ENCODE peak calls at places on chromosomes 12 and 14, in five cellular contexts. H is K562, J is H1, Y is HCT116, U is GM12878. P is an unnamed sample.

GRCh38 chr14:89455412-89455811 is 38.4 kb upstream of the FOXN3 start:
- DNase-seq in H (no peak), J (no peak), Y (no peak), U (no peak), P (no peak)

GRCh38 chr14:23168246-23168645 is 15.2 kb downstream of the SLC7A8 start:
- DNase-seq in H (no peak), J (no peak), Y (no peak), U (no peak), P (no peak)

GRCh38 chr12:106871477-106871876 is 84.2 kb upstream of the TMEM263 start:
- DNase-seq in H (no peak), J (no peak), Y (no peak), U (no peak), P (no peak)

GRCh38 chr12:27822076-27822712 is 42.2 kb upstream of the MANSC4 start:
- DNase-seq in H (no peak), J (no peak), Y (peak), U (peak), P (no peak)

GRCh38 chr14:30267141-30267540 is 291.8 kb upstream of the G2E3 start:
- DNase-seq in H (no peak), J (no peak), Y (no peak), U (no peak), P (no peak)

GRCh38 chr14:95267306-95267705 is 52.4 kb downstream of the CLMN start:
- DNase-seq in H (no peak), J (no peak), Y (no peak), U (no peak), P (no peak)

GRCh38 chr12:52307836-52308806 is 13.1 kb downstream of the KRT83 start:
- DNase-seq in H (no peak), J (peak), Y (peak), U (no peak), P (peak)

GRCh38 chr12:46661161-46661845 is 164.5 kb downstream of the SLC38A4 start:
- DNase-seq in H (peak), J (no peak), Y (peak), U (peak), P (no peak)

GRCh38 chr14:103260629-103261124 is 73.4 kb upstream of the EIF5 start:
- DNase-seq in H (no peak), J (no peak), Y (no peak), U (no peak), P (no peak)

GRCh38 chr14:61696753-61697318 is 1.5 kb downstream of the HIF1A start:
- DNase-seq in H (no peak), J (no peak), Y (no peak), U (no peak), P (no peak)

GRCh38 chr14:66511849-66512248 is 3.9 kb downstream of the GPHN start:
- DNase-seq in H (no peak), J (no peak), Y (no peak), U (no peak), P (no peak)

GRCh38 chr12:131413006-131413405 is 297.9 kb upstream of the SFSWAP start:
- DNase-seq in H (no peak), J (no peak), Y (no peak), U (no peak), P (no peak)

GRCh38 chr12:21993438-21993981 is 52.3 kb upstream of the ABCC9 start:
- DNase-seq in H (no peak), J (no peak), Y (no peak), U (no peak), P (no peak)

GRCh38 chr12:28349196-28349595 is 158.9 kb downstream of the CCDC91 start:
- DNase-seq in H (no peak), J (no peak), Y (no peak), U (no peak), P (no peak)

GRCh38 chr12:12645485-12645884 is 33.8 kb downstream of the CREBL2 start:
- DNase-seq in H (peak), J (no peak), Y (peak), U (no peak), P (no peak)

GRCh38 chr14:32254952-32255679 is 52.0 kb upstream of the RNU6-8 start:
- DNase-seq in H (peak), J (no peak), Y (peak), U (no peak), P (peak)

GRCh38 chr14:99234982-99235491 is 37.0 kb downstream of the BCL11B start:
- DNase-seq in H (no peak), J (no peak), Y (peak), U (no peak), P (peak)

GRCh38 chr12:15862840-15863239 is 19.3 kb upstream of the STRAP start:
- DNase-seq in H (no peak), J (no peak), Y (no peak), U (no peak), P (no peak)

GRCh38 chr12:44117368-44117767 is 281.5 kb downstream of the TMEM117 start:
- DNase-seq in H (no peak), J (no peak), Y (no peak), U (no peak), P (no peak)

GRCh38 chr12:75978677-75979076 is 52.9 kb downstream of the PHLDA1 start:
- DNase-seq in H (no peak), J (no peak), Y (no peak), U (no peak), P (no peak)

GRCh38 chr12:130051900-130052299 is 110.4 kb upstream of the FZD10 start:
- DNase-seq in H (no peak), J (no peak), Y (no peak), U (no peak), P (no peak)

GRCh38 chr14:36129181-36129580 is 47.3 kb downstream of the PTCSC3 start:
- DNase-seq in H (no peak), J (peak), Y (peak), U (no peak), P (peak)
- TF ChIP-seq SP1 in H (no peak), J (no peak), Y (no peak), U (no peak), P (no peak)

GRCh38 chr14:24369907-24370687 is 2.1 kb downstream of the NFATC4 start:
- DNase-seq in H (no peak), J (no peak), Y (no peak), U (no peak), P (no peak)

GRCh38 chr14:24368562-24369252 is 723 bp downstream of the NFATC4 start:
- DNase-seq in H (peak), J (no peak), Y (no peak), U (no peak), P (peak)

GRCh38 chr14:24376448-24377070 is 8.6 kb downstream of the NFATC4 start:
- DNase-seq in H (no peak), J (no peak), Y (no peak), U (no peak), P (peak)

GRCh38 chr14:24369463-24369862 is 1.5 kb downstream of the NFATC4 start:
- DNase-seq in H (no peak), J (no peak), Y (no peak), U (no peak), P (peak)

GRCh38 chr14:24372701-24373416 is 4.9 kb downstream of the NFATC4 start:
- DNase-seq in H (no peak), J (no peak), Y (no peak), U (no peak), P (no peak)
- TF ChIP-seq ATF3 in H (no peak), J (no peak), Y (no peak), U (no peak), P (no peak)

DNA sequence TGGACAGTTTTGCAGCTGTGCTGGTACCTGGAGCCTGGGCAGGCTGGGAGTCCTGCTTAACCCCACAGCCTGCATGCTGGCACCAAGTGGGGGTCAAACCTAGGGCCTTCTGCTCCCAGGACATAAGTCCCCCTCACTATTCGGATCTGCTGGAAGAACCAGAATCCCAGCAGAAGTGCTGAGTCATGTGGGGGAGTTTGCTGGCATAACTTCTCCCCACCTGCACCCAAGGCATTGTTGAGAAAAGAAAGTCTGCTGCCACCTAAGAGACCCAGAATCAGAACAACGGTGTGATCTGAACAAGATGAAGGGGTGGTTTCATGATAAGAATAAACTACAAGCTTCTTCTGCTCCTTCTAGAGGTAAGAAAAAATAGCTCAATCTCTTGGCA is 102.7 kb downstream of the RBM19 start:
- DNase-seq in H (no peak), J (no peak), Y (no peak), U (no peak), P (no peak)
- TF ChIP-seq SP1 in H (no peak), J (no peak), Y (no peak), U (no peak), P (no peak)

DNA sequence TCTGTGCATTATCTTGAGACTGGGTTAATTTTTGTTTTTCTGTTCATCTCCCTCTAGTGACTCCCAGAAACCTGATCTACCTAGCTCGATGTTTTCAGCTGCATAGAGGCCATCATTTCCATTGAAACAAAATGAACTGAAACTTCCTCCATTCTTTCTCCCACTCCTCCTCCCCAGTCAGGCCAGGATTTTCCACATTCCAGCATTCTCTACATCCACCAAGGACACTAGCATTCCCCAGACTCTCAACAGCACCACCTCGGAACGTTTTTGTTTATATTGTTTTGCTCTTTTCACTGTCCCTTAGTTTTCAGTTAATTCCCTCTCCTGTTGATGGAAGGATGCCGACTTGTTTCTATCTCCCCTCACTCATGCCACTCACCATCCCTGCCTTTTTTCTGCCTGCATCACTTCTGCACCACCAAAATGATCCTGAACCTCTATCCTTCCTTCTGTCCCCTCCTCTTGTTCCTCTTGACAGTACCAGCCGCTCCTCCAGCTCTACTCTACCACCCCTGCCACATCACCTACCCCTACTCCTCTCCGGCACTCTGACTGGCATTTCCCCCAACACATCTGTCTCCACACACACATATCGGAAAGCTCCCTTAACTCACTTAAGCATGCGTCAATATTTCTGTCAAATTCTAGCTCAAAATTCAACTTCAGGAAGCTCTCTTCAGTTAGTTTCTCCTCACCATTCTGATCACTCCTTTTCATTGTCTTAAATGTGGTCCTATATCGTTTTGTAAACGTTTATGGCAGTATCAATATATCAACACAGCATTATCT is 13.2 kb downstream of the OR6S1 start:
- DNase-seq in H (no peak), J (no peak), Y (no peak), U (no peak), P (no peak)
- TF ChIP-seq ATF3 in H (no peak), J (no peak), Y (no peak), U (no peak), P (no peak)

DNA sequence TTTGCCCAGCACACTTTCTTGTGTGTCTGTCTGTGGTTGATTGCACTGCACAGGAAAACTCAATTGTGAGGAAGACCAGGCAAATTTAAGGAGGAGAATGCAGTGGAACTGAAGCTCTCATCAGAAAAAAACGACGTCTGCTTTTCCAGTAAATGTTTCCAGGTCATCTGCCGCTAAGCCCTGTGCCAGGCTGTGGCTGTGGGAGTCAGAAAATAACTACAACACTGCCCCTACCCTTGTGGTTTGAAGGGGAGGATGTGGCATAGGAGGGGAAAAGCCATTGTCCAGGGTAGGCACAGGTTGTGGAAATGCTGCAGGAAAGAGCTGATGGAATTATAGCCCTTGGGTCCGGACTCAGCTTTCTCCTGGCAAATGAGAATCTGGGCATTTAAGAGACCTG is 259.7 kb upstream of the TMEM132C start:
- DNase-seq in H (no peak), J (no peak), Y (no peak), U (no peak), P (no peak)
- TF ChIP-seq SP1 in H (no peak), J (no peak), Y (no peak), U (no peak), P (no peak)

GRCh38 chr12:94618995-94619695 is 31.2 kb downstream of the TMCC3 start:
- DNase-seq in H (no peak), J (no peak), Y (peak), U (no peak), P (no peak)
- TF ChIP-seq ATF3 in H (no peak), J (no peak), Y (no peak), U (no peak), P (no peak)

DNA sequence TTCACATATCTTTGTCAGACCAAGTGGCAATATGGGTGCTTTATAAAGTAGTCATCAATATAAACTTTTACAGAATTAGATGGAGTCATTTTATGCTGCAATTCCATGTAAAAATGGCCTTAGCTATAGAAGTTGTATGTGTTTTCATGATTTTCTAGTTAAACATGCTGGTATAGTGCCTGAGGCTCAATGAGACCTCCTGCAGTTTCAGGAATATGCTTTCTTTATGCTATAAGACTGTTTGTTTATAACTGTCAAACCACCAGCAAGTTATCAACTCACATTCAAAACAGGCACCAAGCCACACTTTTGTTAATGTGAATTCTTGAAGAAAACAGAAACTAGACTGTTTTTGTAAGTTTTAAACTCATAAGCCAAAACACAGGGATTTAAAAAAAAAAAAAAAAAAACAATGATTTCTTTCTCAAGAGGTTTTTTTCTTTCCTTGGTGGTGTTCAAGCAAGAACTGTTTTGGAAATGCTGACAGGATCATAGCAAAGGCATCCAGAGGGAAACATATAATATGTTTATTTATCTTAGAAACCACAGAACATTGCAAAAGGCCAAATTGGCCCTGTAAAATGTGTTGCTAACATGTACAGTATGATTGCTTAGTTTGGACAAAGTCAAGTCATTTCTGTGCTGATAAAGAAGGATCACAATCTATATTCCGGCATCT is 28.8 kb upstream of the LUM start:
- DNase-seq in H (no peak), J (no peak), Y (no peak), U (no peak), P (no peak)
- TF ChIP-seq SP1 in H (no peak), J (no peak), Y (no peak), U (no peak), P (no peak)

GRCh38 chr12:10739157-10740118 is 16.3 kb upstream of the YBX3 start:
- DNase-seq in H (no peak), J (no peak), Y (no peak), U (no peak), P (no peak)

GRCh38 chr12:10737249-10737648 is 14.1 kb upstream of the YBX3 start:
- DNase-seq in H (no peak), J (no peak), Y (no peak), U (no peak), P (no peak)

GRCh38 chr12:10740182-10740581 is 17.1 kb upstream of the YBX3 start:
- DNase-seq in H (no peak), J (no peak), Y (no peak), U (no peak), P (no peak)

GRCh38 chr12:10736460-10736859 is 13.3 kb upstream of the YBX3 start:
- DNase-seq in H (peak), J (no peak), Y (no peak), U (no peak), P (no peak)

DNA sequence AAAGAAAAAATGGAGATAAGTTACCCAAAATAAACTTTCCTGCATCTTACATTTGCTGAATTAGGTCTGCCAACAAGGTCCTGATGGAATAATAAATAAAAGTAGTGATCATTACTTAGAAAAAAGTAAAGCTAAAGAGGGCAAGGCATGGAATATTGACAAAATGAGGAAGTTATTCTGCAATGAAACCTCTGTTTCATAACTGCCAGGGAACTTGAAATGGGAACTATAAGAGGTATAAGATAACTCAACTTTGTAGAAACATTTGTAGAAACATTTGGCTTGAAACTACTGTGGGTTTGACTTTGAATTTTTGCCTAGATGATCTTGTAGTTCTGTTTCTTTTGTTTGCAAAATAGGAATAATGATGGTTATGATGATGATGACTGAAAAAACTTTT is 18.7 kb upstream of the YBX3 start:
- DNase-seq in H (no peak), J (no peak), Y (no peak), U (no peak), P (no peak)
- TF ChIP-seq ATF3 in H (no peak), J (no peak), Y (no peak), U (no peak), P (no peak)

GRCh38 chr12:122322501-122322900 is 56.2 kb upstream of the VPS33A start:
- DNase-seq in H (no peak), J (no peak), Y (no peak), U (no peak), P (no peak)
- TF ChIP-seq SP1 in H (no peak), J (no peak), Y (no peak), U (no peak), P (no peak)